ENCODE peak calls at places on chromosome 7, in four cellular contexts. Y is Peyer's patch, I is upper lobe of right lung, F is heart left ventricle. N is an unnamed sample.

GRCh38 chr7:155336812-155337602 is 39.3 kb downstream of the INSIG1 start:
- DNase-seq in Y (no peak), I (no peak), F (no peak), N (no peak)

GRCh38 chr7:84389242-84389641 is 194.7 kb upstream of the SEMA3A start:
- DNase-seq in Y (no peak), I (no peak), F (no peak), N (no peak)

GRCh38 chr7:81110673-81111072 is 191.8 kb upstream of the SEMA3C start:
- DNase-seq in Y (no peak), I (no peak), F (no peak), N (no peak)

GRCh38 chr7:39616138-39616537 is 7.2 kb upstream of the RALA start:
- DNase-seq in Y (no peak), I (no peak), F (no peak), N (no peak)

GRCh38 chr7:28988818-28989595 is 30.9 kb upstream of the TRIL start:
- DNase-seq in Y (no peak), I (no peak), F (peak; percentile 41), N (no peak)

GRCh38 chr7:100894860-100895700 is 608 bp downstream of the ACHE start:
- DNase-seq in Y (peak; percentile 78), I (peak; percentile 80), F (no peak), N (peak; percentile 80)

GRCh38 chr7:136023134-136023869 is 46.1 kb upstream of the MTPN start:
- DNase-seq in Y (no peak), I (no peak), F (no peak), N (no peak)

GRCh38 chr7:30564243-30564892 is 30.3 kb upstream of the GARS1 start:
- DNase-seq in Y (peak; percentile 86), I (peak; percentile 81), F (peak; percentile 79), N (peak; percentile 91)

GRCh38 chr7:155007947-155008346 is 5.0 kb upstream of the PAXIP1 start:
- DNase-seq in Y (no peak), I (no peak), F (no peak), N (peak; percentile 70)

GRCh38 chr7:96121752-96122151 is 200.1 kb downstream of the SLC25A13 start:
- DNase-seq in Y (no peak), I (no peak), F (no peak), N (no peak)

GRCh38 chr7:135976312-135977019 is 693 bp downstream of the MTPN start:
- DNase-seq in Y (no peak), I (no peak), F (no peak), N (peak; percentile 69)

GRCh38 chr7:832292-832967 is at the start of gene SUN1:
- DNase-seq in Y (no peak), I (no peak), F (no peak), N (no peak)

GRCh38 chr7:78479348-78479747 is 680.8 kb downstream of the PHTF2 start:
- DNase-seq in Y (no peak), I (no peak), F (no peak), N (no peak)

GRCh38 chr7:146956323-146956722 is 839.7 kb downstream of the CNTNAP2 start:
- DNase-seq in Y (no peak), I (no peak), F (no peak), N (no peak)

GRCh38 chr7:68684246-68684850 is 913.9 kb upstream of the AUTS2 start:
- DNase-seq in Y (no peak), I (no peak), F (no peak), N (no peak)

GRCh38 chr7:46725838-46726237 is 804.8 kb upstream of the IGFBP3 start:
- DNase-seq in Y (no peak), I (no peak), F (no peak), N (no peak)

GRCh38 chr7:92647652-92648051 is 57.5 kb upstream of the FAM133B start:
- DNase-seq in Y (no peak), I (no peak), F (no peak), N (no peak)

GRCh38 chr7:92645114-92645497 is 54.9 kb upstream of the FAM133B start:
- DNase-seq in Y (no peak), I (no peak), F (no peak), N (no peak)

GRCh38 chr7:92645531-92646061 is 55.4 kb upstream of the FAM133B start:
- DNase-seq in Y (peak; percentile 59), I (no peak), F (peak; percentile 34), N (no peak)

GRCh38 chr7:92648082-92648481 is 57.9 kb upstream of the FAM133B start:
- DNase-seq in Y (no peak), I (no peak), F (no peak), N (no peak)

DNA sequence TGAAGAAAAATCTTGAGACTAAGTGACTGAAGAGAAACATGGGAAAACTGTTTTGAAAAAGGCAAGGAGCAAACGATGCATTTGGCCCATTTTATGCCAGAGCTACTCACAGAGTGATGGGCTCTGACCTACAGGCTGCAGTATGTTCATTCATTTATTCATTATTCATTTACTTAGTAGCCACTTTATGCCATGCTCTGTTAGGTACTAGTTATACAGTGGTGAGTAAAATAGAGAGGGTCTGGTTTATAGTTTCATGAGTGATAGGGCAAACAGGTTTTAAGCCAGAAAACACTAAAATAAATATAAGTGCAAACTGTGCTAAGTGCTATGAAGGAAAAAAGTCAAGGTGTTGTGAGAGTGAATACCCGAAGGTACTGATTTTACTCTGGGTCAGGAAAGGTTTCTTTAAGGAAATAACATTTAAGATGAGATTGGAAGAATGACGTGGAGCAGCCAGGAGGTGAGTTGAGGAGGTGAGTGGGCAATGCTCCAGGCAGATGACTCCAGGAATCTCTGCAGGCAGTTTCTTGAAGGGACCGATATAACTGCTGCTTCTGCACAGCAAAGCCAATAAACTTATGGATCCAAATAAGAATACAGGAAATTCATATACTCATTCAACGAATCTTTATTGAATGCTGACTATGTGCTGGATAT is 56.9 kb upstream of the FAM133B start:
- DNase-seq in Y (no peak), I (no peak), F (no peak), N (no peak)
- H3K27ac ChIP-seq in Y (no peak overlapping the region), I (no peak overlapping the region), F (no peak overlapping the region), N (no peak overlapping the region)

DNA sequence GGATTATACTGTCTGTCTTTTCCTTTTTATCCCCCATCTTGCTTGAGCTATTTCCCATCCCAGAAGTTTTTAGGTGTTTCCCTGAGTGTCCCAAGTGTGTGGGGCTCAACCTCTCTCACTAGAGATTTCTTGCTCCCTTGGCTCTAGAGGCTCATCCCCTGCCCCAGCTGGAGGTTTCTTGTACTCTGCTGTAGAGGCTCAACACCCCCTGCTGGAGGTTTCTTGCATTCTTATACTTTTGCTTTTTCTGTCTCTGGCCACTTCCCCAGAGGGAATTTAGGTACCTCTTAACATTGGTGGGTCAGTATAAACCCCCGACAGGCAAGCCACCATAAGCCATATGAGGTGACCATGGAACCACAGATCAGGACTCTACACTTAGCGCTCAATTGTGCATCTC is 114.2 kb upstream of the FAM3C start:
- DNase-seq in Y (no peak), I (no peak), F (no peak), N (peak; percentile 75)
- TF ChIP-seq CTCF in Y (no peak), I (no peak), F (peak; percentile 10), N (peak; percentile 28)

DNA sequence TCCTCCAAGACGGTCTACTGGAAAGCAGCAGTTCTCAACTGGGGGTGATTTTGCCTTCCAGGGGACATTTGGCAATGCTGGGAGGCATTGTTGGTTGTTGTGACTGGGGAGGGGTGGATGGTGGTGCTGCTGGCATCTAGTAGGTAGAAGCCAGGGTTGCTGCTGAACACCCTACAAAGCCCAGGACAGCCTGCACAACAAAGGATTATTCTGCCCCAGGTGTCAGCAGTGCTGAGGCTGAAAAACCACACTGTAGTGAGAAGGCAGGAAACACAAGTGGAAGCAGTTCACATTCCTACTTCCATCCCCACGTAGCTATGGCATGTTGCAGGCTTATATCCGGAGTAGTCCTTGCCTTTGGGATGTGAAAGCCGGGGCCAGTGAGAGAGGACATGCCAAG is 86.9 kb downstream of the AOAH start:
- DNase-seq in Y (no peak), I (no peak), F (no peak), N (no peak)
- H3K27ac ChIP-seq in Y (no peak overlapping the region), I (no peak overlapping the region), F (no peak overlapping the region), N (no peak overlapping the region)

GRCh38 chr7:128030999-128031681 is at the start of gene LRRC4:
- DNase-seq in Y (peak; percentile 76), I (peak; percentile 74), F (peak; percentile 39), N (peak; percentile 63)

GRCh38 chr7:128030263-128030998 is 806 bp downstream of the LRRC4 start:
- DNase-seq in Y (no peak), I (no peak), F (no peak), N (peak; percentile 65)

GRCh38 chr7:128032605-128033235 is 1.5 kb upstream of the LRRC4 start:
- DNase-seq in Y (no peak), I (peak; percentile 69), F (no peak), N (peak; percentile 47)

GRCh38 chr7:128033246-128033645 is 2.0 kb upstream of the LRRC4 start:
- DNase-seq in Y (no peak), I (no peak), F (no peak), N (no peak)

GRCh38 chr7:128031901-128032604 is 816 bp upstream of the LRRC4 start:
- DNase-seq in Y (peak; percentile 59), I (peak; percentile 66), F (peak; percentile 55), N (peak; percentile 51)
- TF ChIP-seq CTCF in Y (no peak), I (peak; percentile 27), F (peak; percentile 49), N (peak; percentile 27)

GRCh38 chr7:151439855-151440798 is at the start of gene CRYGN:
- DNase-seq in Y (no peak), I (peak; percentile 58), F (no peak), N (peak; percentile 78)

GRCh38 chr7:151437866-151438516 is 1.9 kb downstream of the CRYGN start:
- DNase-seq in Y (no peak), I (peak; percentile 47), F (no peak), N (no peak)

GRCh38 chr7:151438864-151439601 is 908 bp downstream of the CRYGN start:
- DNase-seq in Y (no peak), I (peak; percentile 46), F (no peak), N (no peak)

GRCh38 chr7:151442776-151443496 is 3.0 kb upstream of the CRYGN start:
- DNase-seq in Y (no peak), I (no peak), F (no peak), N (no peak)

GRCh38 chr7:151440799-151441443 is 980 bp upstream of the CRYGN start:
- DNase-seq in Y (no peak), I (peak; percentile 48), F (no peak), N (no peak)
- H3K27ac ChIP-seq in Y (no peak overlapping the region), I (no peak overlapping the region), F (no peak overlapping the region), N (no peak overlapping the region)

GRCh38 chr7:139502226-139502625 is 18.8 kb upstream of the KLRG2 start:
- DNase-seq in Y (no peak), I (no peak), F (no peak), N (no peak)

GRCh38 chr7:139500770-139501138 is 17.3 kb upstream of the KLRG2 start:
- DNase-seq in Y (no peak), I (no peak), F (no peak), N (no peak)

GRCh38 chr7:139509535-139509934 is 13.9 kb upstream of the CLEC2L start:
- DNase-seq in Y (no peak), I (no peak), F (no peak), N (no peak)

GRCh38 chr7:139505563-139505962 is 17.9 kb upstream of the CLEC2L start:
- DNase-seq in Y (no peak), I (no peak), F (no peak), N (peak; percentile 82)
- TF ChIP-seq CTCF in Y (no peak), I (peak; percentile 11), F (peak; percentile 12), N (peak; percentile 88)

GRCh38 chr7:18580945-18581344 is 85.4 kb downstream of the HDAC9 start:
- DNase-seq in Y (no peak), I (no peak), F (no peak), N (no peak)

GRCh38 chr7:18583305-18583704 is 87.8 kb downstream of the HDAC9 start:
- DNase-seq in Y (no peak), I (no peak), F (no peak), N (no peak)
- H3K27ac ChIP-seq in Y (no peak overlapping the region), I (no peak overlapping the region), F (no peak overlapping the region), N (no peak overlapping the region)

N was measured in H9.